ENCODE peak calls at places on chromosomes 2 and 18, in eight cellular contexts. I is NCI-H1417, D is sigmoid colon, X is NCI-H1694 treated with DMSO at 0.1 percent for 48 hours, U is NCI-H1105 treated with DMSO at 0.1 percent for 48 hours, H is sciatic nerve, O is AML-193, E is A549. G is an unnamed sample.

GRCh38 chr2:45261746-45262145 is 252.5 kb upstream of the SIX2 start:
- DNase-seq in H (no peak), E (no peak), I (no peak), X (no peak), U (no peak), D (no peak), O (no peak), G (no peak)

GRCh38 chr18:33052886-33053285 is 280.1 kb upstream of the KLHL14 start:
- DNase-seq in E (no peak), O (no peak), X (no peak), H (no peak), U (no peak), I (no peak), D (no peak), G (no peak)

GRCh38 chr2:160010361-160011145 is 51.9 kb downstream of the PLA2R1 start:
- DNase-seq in U (no peak), H (no peak), I (no peak), D (no peak), X (no peak), O (no peak), E (no peak), G (no peak)

GRCh38 chr2:240203031-240203841 is 62.8 kb upstream of the OTOS start:
- DNase-seq in D (peak), H (peak), U (no peak), O (no peak), I (no peak), E (no peak), X (no peak), G (no peak)

GRCh38 chr2:32284321-32284720 is 6.6 kb downstream of the YIPF4 start:
- DNase-seq in O (no peak), U (no peak), H (no peak), I (no peak), X (no peak), E (no peak), D (no peak), G (peak)

GRCh38 chr2:117720765-117721164 is 93.7 kb upstream of the DDX18 start:
- DNase-seq in H (no peak), X (no peak), U (no peak), I (no peak), D (no peak), E (no peak), O (no peak), G (no peak)

GRCh38 chr2:134489732-134490384 is 228.9 kb downstream of the TMEM163 start:
- DNase-seq in D (no peak), X (no peak), E (no peak), I (no peak), H (no peak), O (no peak), U (no peak), G (no peak)

GRCh38 chr2:218892693-218893348 is 12.2 kb downstream of the WNT10A start:
- DNase-seq in D (no peak), U (peak), H (peak), E (peak), O (peak), X (peak), I (peak), G (peak)

GRCh38 chr2:226969412-226969811 is 133.6 kb downstream of the RHBDD1 start:
- DNase-seq in O (no peak), I (no peak), U (no peak), D (no peak), X (no peak), E (no peak), H (no peak), G (peak)

GRCh38 chr18:44651453-44651852 is 29.2 kb upstream of the SETBP1 start:
- DNase-seq in E (peak), H (no peak), D (no peak), O (no peak), X (no peak), I (no peak), U (no peak), G (peak)